ENCODE peak calls at places on chromosomes 16 and 17, in seven cellular contexts. S, B, H, A, K, X and E are unnamed samples.

GRCh38 chr16:2709588-2709984 is 10.4 kb downstream of the PRSS27 start:
- DNase-seq in H (no peak), B (no peak), A (no peak), S (no peak), K (no peak), X (no peak), E (no peak)

GRCh38 chr16:89319883-89320716 is 102.6 kb downstream of the ZNF778 start:
- DNase-seq in B (no peak), H (peak), A (peak), S (no peak), X (peak), K (no peak), E (no peak)

GRCh38 chr17:47883589-47884426 is 12.2 kb upstream of the SP2 start:
- DNase-seq in S (no peak), H (no peak), A (no peak), B (no peak), K (no peak), X (no peak), E (no peak)

GRCh38 chr17:73706858-73707257 is 62.6 kb upstream of the SDK2 start:
- DNase-seq in H (no peak), S (no peak), A (no peak), B (no peak), K (no peak), X (no peak), E (no peak)

GRCh38 chr17:71709271-71709670 is 411.5 kb upstream of the SOX9 start:
- DNase-seq in H (no peak), A (no peak), S (no peak), K (no peak), B (no peak), X (no peak), E (no peak)

GRCh38 chr16:769934-770333 is 9.4 kb downstream of the MSLN start:
- DNase-seq in X (no peak), H (no peak), K (no peak), S (no peak), A (no peak), B (no peak), E (no peak)

GRCh38 chr17:29210879-29211278 is 30.7 kb upstream of the MYO18A start:
- DNase-seq in X (no peak), H (no peak), A (no peak), S (no peak), K (no peak), B (no peak), E (no peak)

GRCh38 chr16:85910073-85910853 is 11.3 kb downstream of the IRF8 start:
- DNase-seq in B (no peak), A (no peak), X (no peak), K (no peak), S (no peak), H (no peak), E (no peak)

GRCh38 chr17:64982139-64982802 is 63.0 kb upstream of the LRRC37A3 start:
- DNase-seq in S (no peak), H (no peak), X (no peak), B (no peak), A (no peak), K (no peak), E (no peak)

GRCh38 chr17:61806941-61807340 is 56.4 kb downstream of the BRIP1 start:
- DNase-seq in B (no peak), H (no peak), A (no peak), S (no peak), K (no peak), X (no peak), E (no peak)

GRCh38 chr16:82070656-82071369 is 35.8 kb downstream of the HSD17B2 start:
- DNase-seq in S (no peak), H (no peak), B (no peak), A (no peak), X (no peak), K (no peak), E (no peak)

GRCh38 chr17:67393809-67394418 is 16.8 kb downstream of the PITPNC1 start:
- DNase-seq in B (no peak), H (no peak), X (no peak), K (no peak), A (no peak), S (no peak), E (no peak)

GRCh38 chr16:27676807-27677206 is 126.9 kb downstream of the KATNIP start:
- DNase-seq in S (no peak), B (no peak), A (no peak), H (no peak), X (no peak), K (no peak), E (no peak)

GRCh38 chr17:5097101-5097834 is 14.4 kb downstream of the ZNF232 start:
- DNase-seq in B (peak), K (peak), H (no peak), A (no peak), S (no peak), X (no peak), E (no peak)

GRCh38 chr17:56447166-56447565 is 146.3 kb upstream of the NOG start:
- DNase-seq in H (no peak), S (no peak), X (no peak), A (no peak), K (no peak), B (no peak), E (no peak)

GRCh38 chr16:86303787-86304685 is 206.3 kb upstream of the FOXF1 start:
- DNase-seq in H (no peak), B (no peak), X (no peak), S (no peak), A (no peak), K (no peak), E (no peak)

GRCh38 chr16:10552998-10553491 is 27.4 kb downstream of the EMP2 start:
- DNase-seq in S (no peak), H (peak), B (peak), A (no peak), K (no peak), X (peak), E (no peak)

GRCh38 chr17:71527311-71527710 is 593.5 kb upstream of the SOX9 start:
- DNase-seq in X (no peak), A (no peak), K (no peak), B (no peak), S (no peak), H (no peak), E (no peak)

DNA sequence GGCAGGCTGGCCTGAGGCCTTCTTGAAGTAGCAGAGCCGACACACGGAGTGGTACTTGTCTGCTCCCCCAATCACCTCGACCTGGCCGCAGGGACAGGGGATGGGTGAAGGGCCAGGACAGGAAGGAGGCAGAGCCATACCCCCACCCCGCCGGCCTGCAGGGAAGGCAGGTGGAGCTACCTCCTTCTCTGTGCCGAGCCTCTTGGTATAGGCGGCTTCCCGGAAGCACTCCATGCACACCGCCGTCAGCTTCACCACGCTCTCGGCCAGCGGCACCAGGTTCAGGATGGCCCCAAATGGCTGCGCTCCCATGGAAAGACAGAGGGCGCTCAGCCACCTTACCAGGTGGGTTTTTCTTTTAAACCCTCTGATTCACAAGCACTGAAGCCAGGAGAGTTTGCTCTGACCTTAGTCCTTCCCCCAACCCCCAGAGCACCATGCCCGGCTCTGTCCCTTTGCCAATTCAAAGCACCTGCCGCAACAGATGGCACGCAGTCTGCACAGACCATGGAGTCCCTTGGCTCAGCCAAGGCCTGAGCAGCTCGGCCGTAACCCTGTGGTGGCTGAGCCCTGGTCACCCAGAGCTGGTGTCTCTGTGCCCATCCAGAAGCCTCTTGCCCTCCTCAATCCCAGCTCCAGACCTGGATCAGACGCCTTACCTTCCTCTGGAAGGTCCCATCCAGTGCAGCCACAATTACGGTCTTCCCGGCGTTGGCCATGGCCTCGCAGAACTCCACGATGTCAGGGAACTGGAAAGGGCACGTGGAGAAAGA is 6.7 kb downstream of the SYNGR2 start:
- DNase-seq in S (no peak), K (no peak), A (no peak), H (no peak), B (no peak), X (no peak), E (no peak)
- TF ChIP-seq SIN3A in S (no peak), K (no peak), A (no peak), H (no peak), B (no peak), X (no peak), E (no peak)

GRCh38 chr16:52914428-52914827 is 138.3 kb downstream of the CHD9NB start:
- DNase-seq in A (no peak), S (no peak), B (no peak), K (no peak), H (no peak), X (no peak), E (no peak)
- TF ChIP-seq SIN3A in A (no peak), S (no peak), B (no peak), K (no peak), H (no peak), X (no peak), E (no peak)

GRCh38 chr17:82713015-82713723 is 3.3 kb upstream of the FN3KRP start:
- DNase-seq in K (no peak), S (no peak), X (no peak), A (no peak), H (no peak), B (no peak), E (no peak)
- TF ChIP-seq SIN3A in K (no peak), S (no peak), X (no peak), A (no peak), H (no peak), B (no peak), E (no peak)

DNA sequence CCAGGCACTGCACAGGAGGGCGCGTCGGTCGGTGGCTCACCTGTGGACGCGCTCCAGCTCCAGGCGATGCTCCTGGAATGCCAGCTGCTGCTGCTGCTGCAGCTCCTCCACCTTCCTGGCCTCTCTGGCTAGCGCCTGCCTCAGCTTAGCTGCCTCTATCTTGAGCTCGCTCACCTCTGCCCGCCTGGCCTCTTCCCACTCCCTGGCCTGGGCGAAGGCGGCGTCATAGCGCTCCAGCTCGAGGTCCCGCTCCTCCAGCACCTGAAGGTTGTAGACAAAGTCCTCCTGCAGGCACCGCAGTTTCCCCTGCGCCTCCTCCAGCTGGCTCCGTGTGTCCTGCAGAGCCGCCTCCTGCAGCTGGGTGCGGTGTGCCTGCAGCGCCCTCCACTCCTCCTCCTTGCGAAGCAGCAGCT is 11.1 kb downstream of the CCDC57 start:
- DNase-seq in X (no peak), S (no peak), B (peak), K (no peak), A (no peak), H (no peak), E (no peak)
- TF ChIP-seq SIN3A in X (no peak), S (no peak), B (no peak), K (no peak), A (no peak), H (no peak), E (no peak)

GRCh38 chr16:17474037-17474436 is 3.3 kb upstream of the XYLT1 start:
- DNase-seq in A (no peak), S (no peak), X (no peak), K (no peak), H (no peak), B (no peak), E (no peak)
- TF ChIP-seq SIN3A in A (no peak), S (no peak), X (no peak), K (no peak), H (no peak), B (no peak), E (no peak)

GRCh38 chr17:39975801-39976200 is 4.8 kb upstream of the PSMD3 start:
- DNase-seq in K (no peak), B (no peak), X (no peak), H (no peak), A (no peak), S (no peak), E (no peak)
- TF ChIP-seq SIN3A in K (no peak), B (no peak), X (no peak), H (no peak), A (no peak), S (no peak), E (no peak)

GRCh38 chr17:77829871-77830799 is 128.4 kb upstream of the TNRC6C start:
- DNase-seq in B (peak), A (no peak), H (no peak), S (no peak), K (no peak), X (peak), E (no peak)

GRCh38 chr17:77832180-77832560 is 126.3 kb upstream of the TNRC6C start:
- DNase-seq in B (no peak), S (no peak), H (no peak), A (no peak), K (no peak), X (no peak), E (no peak)

GRCh38 chr17:77833769-77834168 is 124.7 kb upstream of the TNRC6C start:
- DNase-seq in X (no peak), K (no peak), B (no peak), S (no peak), H (peak), A (no peak), E (no peak)

GRCh38 chr17:77830816-77831490 is 127.5 kb upstream of the TNRC6C start:
- DNase-seq in H (no peak), B (no peak), X (no peak), S (no peak), K (no peak), A (no peak), E (no peak)

DNA sequence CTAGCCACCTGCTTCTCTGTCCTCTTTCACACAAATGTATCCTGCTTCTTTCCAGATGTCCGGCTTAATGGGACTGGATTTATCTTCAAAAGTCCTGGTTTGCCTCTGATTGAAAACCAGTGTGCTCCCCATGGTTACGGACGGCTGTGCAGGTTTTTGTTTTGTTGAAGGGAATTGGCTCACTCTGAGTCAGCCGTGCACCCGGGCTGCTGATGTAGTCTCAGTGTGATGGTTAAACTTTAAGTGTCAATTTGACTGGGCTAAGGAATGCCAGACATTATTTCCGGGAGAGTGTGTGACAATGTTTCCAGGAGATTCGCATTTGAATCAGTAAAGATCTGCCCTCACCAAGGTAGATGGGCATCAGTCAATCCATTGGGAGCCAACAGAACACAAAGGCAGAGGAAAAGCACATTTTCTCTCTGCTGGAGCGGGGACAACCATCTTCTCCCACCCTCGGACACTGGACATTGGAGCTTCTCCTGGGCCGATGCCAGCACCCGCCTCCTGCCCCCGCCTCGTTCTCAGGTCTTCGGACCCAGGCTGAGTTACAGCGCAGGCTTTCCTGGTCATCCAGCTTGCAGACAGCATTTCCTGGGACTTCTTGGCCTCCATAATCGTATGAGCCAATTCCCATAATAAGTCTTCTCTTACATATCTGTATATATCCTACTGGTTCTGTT is 126.9 kb upstream of the TNRC6C start:
- DNase-seq in H (no peak), S (no peak), K (no peak), B (peak), A (no peak), X (no peak), E (no peak)
- TF ChIP-seq SIN3A in H (no peak), S (no peak), K (no peak), B (no peak), A (no peak), X (no peak), E (no peak)

GRCh38 chr16:12314786-12315185 is 338.3 kb downstream of the SNX29 start:
- DNase-seq in B (no peak), H (no peak), X (no peak), S (no peak), A (no peak), K (no peak), E (no peak)
- TF ChIP-seq SIN3A in B (no peak), H (no peak), X (no peak), S (no peak), A (no peak), K (no peak), E (no peak)

GRCh38 chr16:50335198-50335958 is 33.4 kb downstream of the BRD7 start:
- DNase-seq in A (no peak), X (no peak), K (no peak), S (no peak), H (no peak), B (no peak), E (no peak)
- TF ChIP-seq SIN3A in A (no peak), X (no peak), K (no peak), S (no peak), H (no peak), B (no peak), E (no peak)